ENCODE peak calls at places on chromosome 1, in nine cellular contexts. L is NCI-H1105; R is heart right ventricle; Q is amygdala; C is gastrocnemius medialis; O is activated CD8-positive, alpha-beta memory T cell treated with anti-CD3 and anti-CD28 coated beads for 48 hours; K is naive B cell; Y is PC-9; I is stimulated activated CD8-positive, alpha-beta memory T cell treated with anti-CD3 and anti-CD28 coated beads, Interleukin-15, amount 100 ng/mL, for 1 hour. H is an unnamed sample.

GRCh38 chr1:206106328-206107167 is 10.6 kb downstream of the AVPR1B start:
- DNase-seq in R (peak; percentile 82), L (peak; percentile 79), K (peak; percentile 73), C (peak; percentile 48), O (peak; percentile 76), I (peak; percentile 48), Y (peak; percentile 73), Q (peak; percentile 65), H (peak; percentile 75)

GRCh38 chr1:157963713-157964112 is 29.7 kb upstream of the KIRREL1 start:
- DNase-seq in O (peak; percentile 27), L (peak; percentile 61), Q (peak; percentile 60), R (peak; percentile 57), I (peak; percentile 18), Y (peak; percentile 69), C (peak; percentile 4), K (peak; percentile 58), H (peak; percentile 29)

GRCh38 chr1:36567601-36568341 is 85.1 kb upstream of the CSF3R start:
- DNase-seq in I (no peak), C (no peak), R (no peak), O (no peak), Y (no peak), L (no peak), K (no peak), Q (no peak), H (no peak)

GRCh38 chr1:44507490-44508396 is 102.7 kb downstream of the RNF220 start:
- DNase-seq in Q (peak; percentile 75), Y (no peak), I (no peak), K (no peak), L (no peak), C (no peak), O (no peak), R (no peak), H (no peak)

GRCh38 chr1:60173006-60173405 is 99.4 kb upstream of the C1orf87 start:
- DNase-seq in L (no peak), O (no peak), Y (no peak), Q (no peak), R (no peak), I (no peak), C (no peak), K (no peak), H (peak; percentile 15)

GRCh38 chr1:16120411-16120810 is 35.5 kb downstream of the EPHA2 start:
- DNase-seq in L (no peak), K (no peak), Q (no peak), I (no peak), R (no peak), Y (no peak), C (no peak), O (no peak), H (no peak)

GRCh38 chr1:46180082-46180616 is 3.9 kb upstream of the P3R3URF start:
- DNase-seq in R (no peak), Q (peak; percentile 18), O (no peak), C (no peak), Y (peak; percentile 97), L (no peak), I (no peak), K (no peak), H (no peak)

GRCh38 chr1:153397056-153397923 is 6.4 kb upstream of the S100A8 start:
- DNase-seq in Y (no peak), K (no peak), L (no peak), C (no peak), I (no peak), R (no peak), O (no peak), Q (no peak), H (no peak)

GRCh38 chr1:36706416-36706815 is 223.7 kb upstream of the CSF3R start:
- DNase-seq in I (no peak), Y (no peak), K (no peak), L (peak; percentile 7), C (no peak), R (no peak), Q (no peak), O (no peak), H (no peak)

GRCh38 chr1:50419907-50420248 is 3.4 kb downstream of the DMRTA2 start:
- DNase-seq in R (no peak), L (no peak), K (no peak), Y (no peak), C (no peak), Q (no peak), I (no peak), O (no peak), H (no peak)

GRCh38 chr1:211589782-211590721 is 11.1 kb upstream of the SLC30A1 start:
- DNase-seq in O (no peak), I (no peak), Q (peak; percentile 18), K (no peak), C (peak; percentile 51), Y (peak; percentile 55), R (peak; percentile 33), L (no peak), H (no peak)

GRCh38 chr1:43552813-43553212 is 22.1 kb downstream of the PTPRF start:
- DNase-seq in C (no peak), R (peak; percentile 57), Q (peak; percentile 82), L (no peak), K (no peak), O (no peak), Y (peak; percentile 50), I (no peak), H (no peak)

GRCh38 chr1:83716641-83717040 is 282.3 kb downstream of the TTLL7 start:
- DNase-seq in I (no peak), L (no peak), Y (no peak), C (no peak), K (no peak), O (no peak), Q (no peak), R (no peak), H (no peak)

GRCh38 chr1:155860939-155861496 is 1.7 kb downstream of the SYT11 start:
- DNase-seq in O (no peak), K (no peak), L (peak; percentile 16), C (no peak), R (no peak), Q (no peak), I (no peak), Y (no peak), H (no peak)

GRCh38 chr1:53899206-53899628 is 5.2 kb downstream of the DIO1 start:
- DNase-seq in K (no peak), O (no peak), Y (no peak), I (no peak), R (no peak), C (no peak), L (peak; percentile 66), Q (peak; percentile 19), H (peak; percentile 15)

GRCh38 chr1:1170891-1171550 is 2.7 kb upstream of the TTLL10 start:
- DNase-seq in C (no peak), O (no peak), R (no peak), L (no peak), Q (no peak), Y (no peak), K (no peak), I (no peak), H (no peak)

GRCh38 chr1:26799479-26800133 is 11.9 kb downstream of the PIGV start:
- DNase-seq in L (no peak), R (peak; percentile 74), Y (peak; percentile 59), I (no peak), C (peak; percentile 51), O (no peak), Q (peak; percentile 42), K (no peak), H (no peak)

GRCh38 chr1:247378334-247379073 is 37.5 kb upstream of the NLRP3 start:
- DNase-seq in L (no peak), Q (no peak), R (no peak), K (no peak), O (no peak), I (no peak), C (no peak), Y (no peak), H (no peak)

GRCh38 chr1:216606047-216606637 is 117.1 kb downstream of the ESRRG start:
- DNase-seq in C (no peak), K (no peak), Y (no peak), O (no peak), Q (no peak), L (no peak), R (no peak), I (no peak), H (no peak)

GRCh38 chr1:205456868-205457724 is 1.3 kb upstream of the BLACAT1 start:
- DNase-seq in O (no peak), K (no peak), Q (no peak), C (no peak), R (no peak), I (no peak), L (peak; percentile 72), Y (no peak), H (peak; percentile 56)

GRCh38 chr1:243471754-243472725 is 216.2 kb downstream of the SDCCAG8 start:
- DNase-seq in C (no peak), O (no peak), I (no peak), L (no peak), R (no peak), Y (no peak), K (no peak), Q (no peak), H (no peak)

GRCh38 chr1:114153051-114153620 is 533 bp downstream of the SYT6 start:
- DNase-seq in Y (no peak), L (peak; percentile 27), I (no peak), K (no peak), R (no peak), O (no peak), Q (peak; percentile 24), C (no peak), H (no peak)

GRCh38 chr1:30189818-30190480 is 533.4 kb downstream of the MATN1 start:
- DNase-seq in Q (no peak), C (no peak), O (no peak), Y (no peak), K (no peak), R (no peak), I (no peak), L (no peak), H (no peak)

GRCh38 chr1:114072246-114072645 is 81.4 kb downstream of the SYT6 start:
- DNase-seq in K (no peak), L (no peak), Y (no peak), C (no peak), I (no peak), Q (no peak), R (no peak), O (no peak), H (no peak)

GRCh38 chr1:97797403-97798183 is 123.2 kb downstream of the DPYD start:
- DNase-seq in Q (no peak), Y (no peak), L (no peak), C (peak; percentile 10), O (no peak), R (peak; percentile 32), I (no peak), K (no peak), H (peak; percentile 20)

GRCh38 chr1:65958561-65959350 is 166.1 kb downstream of the PDE4B start:
- DNase-seq in R (no peak), L (peak; percentile 41), Q (no peak), O (no peak), Y (no peak), K (peak; percentile 48), C (no peak), I (no peak), H (peak; percentile 51)

GRCh38 chr1:29289493-29289892 is 53.2 kb downstream of the PTPRU start:
- DNase-seq in O (no peak), L (no peak), C (no peak), Q (no peak), R (no peak), K (no peak), I (no peak), Y (no peak), H (no peak)

GRCh38 chr1:3093928-3094626 is 25.1 kb downstream of the PRDM16 start:
- DNase-seq in Y (no peak), Q (no peak), C (no peak), K (no peak), I (no peak), R (no peak), L (no peak), O (no peak), H (no peak)

GRCh38 chr1:206967096-206967851 is 3.0 kb downstream of the FCAMR start:
- DNase-seq in Q (no peak), C (no peak), O (no peak), Y (no peak), R (no peak), L (no peak), K (no peak), I (no peak), H (no peak)

GRCh38 chr1:230283678-230284077 is 142.5 kb downstream of the PGBD5 start:
- DNase-seq in Q (no peak), L (no peak), K (no peak), O (no peak), R (no peak), Y (no peak), C (no peak), I (no peak), H (no peak)

GRCh38 chr1:97252076-97252475 is 530.5 kb downstream of the PTBP2 start:
- DNase-seq in Q (no peak), K (no peak), O (no peak), Y (no peak), I (no peak), R (no peak), L (no peak), C (peak; percentile 4), H (no peak)

H was measured in NCI-H2081.